ENCODE peak calls at places on chromosomes 3 and 15, in six cellular contexts. F is PC-3, T is epithelial cell of esophagus, N is choroid plexus epithelial cell, E is lower leg skin, B is tibial artery. X is an unnamed sample.

GRCh38 chr3:39166932-39167532 is 13.6 kb upstream of the CSRNP1 start:
- DNase-seq in F (peak), T (peak), N (peak), E (peak), B (peak), X (peak)

GRCh38 chr15:77225641-77226040 is 154.7 kb upstream of the TSPAN3 start:
- DNase-seq in F (no peak), T (no peak), N (peak), E (no peak), B (no peak), X (no peak)

GRCh38 chr3:188772886-188773285 is 398.9 kb upstream of the TPRG1 start:
- DNase-seq in F (peak), T (no peak), N (peak), E (no peak), B (no peak), X (peak)

GRCh38 chr3:133296315-133296917 is 103.4 kb upstream of the BFSP2 start:
- DNase-seq in F (no peak), T (no peak), N (no peak), E (no peak), B (no peak), X (no peak)

GRCh38 chr3:110736332-110736731 is 335.3 kb upstream of the NECTIN3 start:
- DNase-seq in F (no peak), T (no peak), N (no peak), E (no peak), B (no peak), X (no peak)

GRCh38 chr3:14461748-14462324 is 59.4 kb downstream of the SLC6A6 start:
- DNase-seq in F (peak), T (peak), N (peak), E (no peak), B (no peak), X (peak)

GRCh38 chr3:115022214-115022613 is 124.9 kb downstream of the ZBTB20 start:
- DNase-seq in F (no peak), T (no peak), N (no peak), E (no peak), B (no peak), X (peak)

GRCh38 chr3:177835008-177835407 is 637.7 kb upstream of the TBL1XR1 start:
- DNase-seq in F (peak), T (peak), N (peak), E (no peak), B (no peak), X (peak)

GRCh38 chr3:5972586-5972985 is 785.1 kb downstream of the EDEM1 start:
- DNase-seq in F (peak), T (no peak), N (no peak), E (no peak), B (no peak), X (no peak)

GRCh38 chr3:128033102-128033501 is 19.1 kb upstream of the SEC61A1 start:
- DNase-seq in F (peak), T (peak), N (no peak), E (no peak), B (no peak), X (no peak)

GRCh38 chr3:135056084-135056730 is 261.1 kb downstream of the EPHB1 start:
- DNase-seq in F (peak), T (no peak), N (no peak), E (no peak), B (no peak), X (no peak)

GRCh38 chr15:80777137-80777536 is 2.0 kb upstream of the CEMIP start:
- DNase-seq in F (peak), T (peak), N (peak), E (no peak), B (no peak), X (peak)

GRCh38 chr3:17678116-17678741 is 64.2 kb downstream of the TBC1D5 start:
- DNase-seq in F (no peak), T (peak), N (peak), E (no peak), B (no peak), X (peak)

GRCh38 chr3:39447637-39448483 is 19.6 kb upstream of the MOBP start:
- DNase-seq in F (peak), T (peak), N (peak), E (no peak), B (no peak), X (peak)

GRCh38 chr3:45191924-45192417 is 34.1 kb downstream of the TMEM158 start:
- DNase-seq in F (no peak), T (no peak), N (no peak), E (no peak), B (no peak), X (no peak)

GRCh38 chr3:85571835-85572234 is 613.0 kb downstream of the CADM2 start:
- DNase-seq in F (peak), T (peak), N (peak), E (no peak), B (no peak), X (no peak)

GRCh38 chr15:28901987-28902745 is 16.4 kb downstream of the APBA2 start:
- DNase-seq in F (no peak), T (no peak), N (no peak), E (peak), B (peak), X (no peak)

GRCh38 chr15:82833283-82833682 is 23.9 kb downstream of the WHAMM start:
- DNase-seq in F (no peak), T (no peak), N (no peak), E (no peak), B (no peak), X (no peak)

DNA sequence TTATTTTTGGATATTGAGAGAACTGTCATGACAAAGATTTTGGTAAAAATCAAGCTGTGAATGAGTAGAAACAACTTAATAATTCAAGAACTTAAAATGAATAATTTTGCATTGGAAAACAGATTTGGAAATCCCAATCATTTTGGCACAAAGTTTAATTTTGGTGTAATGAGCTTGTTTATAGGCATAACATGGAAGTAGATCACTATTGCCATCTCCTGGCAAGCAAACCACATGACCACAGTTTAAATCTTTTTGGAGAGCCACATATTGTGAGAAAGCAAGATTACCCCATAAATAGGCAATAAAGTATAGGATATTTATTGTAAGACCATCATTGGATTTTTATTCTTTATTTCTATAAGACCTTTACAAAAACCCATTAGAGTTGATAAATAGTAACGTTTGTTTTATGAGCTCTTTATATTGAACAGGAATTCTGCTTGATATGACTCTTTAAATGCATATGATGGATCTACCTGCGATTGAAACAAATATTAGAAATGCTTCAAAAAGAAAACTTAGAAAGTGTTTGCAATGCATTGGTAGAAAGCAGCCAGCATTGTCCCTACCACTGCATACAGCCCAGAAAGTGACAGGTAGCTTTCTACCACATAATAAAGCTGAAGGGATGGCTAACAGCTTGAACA is 766.9 kb downstream of the TBL1XR1 start:
- DNase-seq in F (peak), T (peak), N (peak), E (no peak), B (no peak), X (peak)
- TF ChIP-seq CTCF in F (peak), T (peak), N (peak), E (no peak), B (peak), X (peak)

GRCh38 chr3:143526016-143526540 is 322.2 kb downstream of the SLC9A9 start:
- DNase-seq in F (no peak), T (peak), N (peak), E (no peak), B (no peak), X (peak)

GRCh38 chr3:143525408-143525807 is 322.9 kb downstream of the SLC9A9 start:
- DNase-seq in F (no peak), T (peak), N (peak), E (no peak), B (no peak), X (peak)

GRCh38 chr3:143531101-143531500 is 317.2 kb downstream of the SLC9A9 start:
- DNase-seq in F (no peak), T (no peak), N (no peak), E (no peak), B (no peak), X (no peak)

GRCh38 chr3:143529778-143530177 is 318.5 kb downstream of the SLC9A9 start:
- DNase-seq in F (no peak), T (no peak), N (no peak), E (no peak), B (no peak), X (no peak)

DNA sequence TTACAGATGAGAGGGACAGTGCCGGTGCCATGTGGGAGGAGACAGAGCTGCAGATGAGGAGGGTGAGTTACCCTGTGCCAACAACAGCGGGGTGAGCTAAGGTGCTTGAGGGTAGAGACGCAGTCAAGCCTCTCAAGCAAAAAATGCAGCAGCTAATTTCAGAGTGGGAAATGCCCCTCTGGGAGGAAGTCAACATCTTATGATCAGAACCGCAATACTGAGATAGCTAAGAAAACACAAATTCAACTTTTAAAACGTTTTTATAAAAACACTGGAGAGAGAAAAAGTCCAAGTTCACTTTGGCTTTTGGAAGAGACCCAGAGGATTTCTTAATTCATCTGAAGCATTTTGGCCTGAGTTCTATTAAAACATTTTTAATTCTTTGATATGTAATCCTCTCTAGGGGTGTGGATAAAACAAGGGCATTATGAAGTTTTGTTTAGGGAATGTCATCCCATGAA is 319.2 kb downstream of the SLC9A9 start:
- DNase-seq in F (no peak), T (no peak), N (peak), E (no peak), B (no peak), X (peak)
- H3K4me3 ChIP-seq in F (no peak), T (no peak), N (no peak), E (no peak), B (no peak), X (no peak)

GRCh38 chr15:65979316-65979715 is 110.0 kb downstream of the RAB11A start:
- DNase-seq in F (no peak), T (peak), N (peak), E (no peak), B (no peak), X (no peak)

GRCh38 chr15:65982941-65983340 is 113.7 kb downstream of the RAB11A start:
- DNase-seq in F (no peak), T (no peak), N (no peak), E (no peak), B (no peak), X (no peak)

GRCh38 chr15:65979837-65980236 is 110.5 kb downstream of the RAB11A start:
- DNase-seq in F (no peak), T (no peak), N (no peak), E (no peak), B (no peak), X (no peak)

GRCh38 chr15:65980824-65981456 is 111.6 kb downstream of the RAB11A start:
- DNase-seq in F (peak), T (peak), N (peak), E (no peak), B (no peak), X (peak)

GRCh38 chr15:65981837-65982696 is 112.8 kb downstream of the RAB11A start:
- DNase-seq in F (no peak), T (peak), N (no peak), E (peak), B (no peak), X (no peak)
- TF ChIP-seq CTCF in F (no peak), T (no peak), N (no peak), E (no peak), B (no peak), X (no peak)

DNA sequence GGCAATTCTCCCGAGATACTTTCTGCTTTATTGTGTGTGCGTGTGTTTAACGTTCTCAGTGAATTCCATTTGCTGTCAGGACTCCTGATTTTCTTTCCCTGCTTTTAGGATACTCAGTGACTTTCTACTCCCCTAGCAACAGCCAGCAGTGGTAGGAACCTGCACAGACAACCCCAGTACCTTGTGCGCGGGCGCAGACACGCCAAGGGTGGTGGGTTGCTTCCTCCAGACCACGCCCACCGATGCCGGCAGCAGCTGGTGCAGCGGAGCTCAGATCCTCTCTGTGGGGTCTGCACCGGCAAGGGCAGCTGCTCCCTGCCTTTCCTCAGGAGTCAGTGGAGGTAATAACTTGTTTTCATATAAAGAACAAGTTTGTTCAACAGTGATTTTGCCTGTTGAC is 225.1 kb upstream of the NDN start:
- DNase-seq in F (no peak), T (no peak), N (no peak), E (no peak), B (no peak), X (no peak)
- H3K4me3 ChIP-seq in F (no peak), T (no peak), N (no peak), E (no peak), B (no peak), X (no peak)

DNA sequence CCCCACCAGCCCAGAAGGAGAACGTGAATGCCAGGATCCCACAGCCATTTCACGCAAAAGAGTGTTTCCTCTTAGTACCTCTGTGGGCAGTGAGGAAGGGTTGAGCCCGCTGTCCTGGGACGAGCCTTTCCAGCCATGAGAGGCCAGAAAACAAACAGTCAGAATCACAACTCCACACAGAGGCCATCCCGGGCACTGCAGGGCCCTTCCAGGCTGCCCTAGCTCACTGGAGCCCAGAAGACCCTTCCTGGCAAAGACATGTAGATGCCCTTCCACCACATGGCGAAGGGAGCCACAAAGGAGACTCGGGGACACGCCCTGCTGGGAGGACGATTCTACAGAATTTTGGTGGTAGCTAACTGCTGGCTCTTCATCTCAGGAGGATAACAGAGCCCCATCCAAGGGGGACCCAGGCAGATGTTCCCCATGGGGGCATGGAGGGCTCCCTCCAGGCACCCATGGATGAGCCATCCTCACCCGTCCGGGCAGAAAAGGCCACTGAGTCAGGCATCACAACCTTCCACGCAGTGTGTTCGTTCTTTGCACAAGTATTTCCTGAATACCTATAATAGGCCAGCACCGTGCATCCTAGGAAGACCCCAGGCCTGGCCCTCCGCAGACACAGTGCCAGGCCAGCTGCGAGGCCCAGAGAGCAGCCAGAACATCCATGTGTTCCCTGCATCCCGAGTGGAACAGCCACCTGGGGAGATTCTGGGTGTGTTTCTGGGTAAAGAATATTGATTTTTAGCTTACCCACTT is 47.2 kb downstream of the SLC12A8 start:
- DNase-seq in F (peak), T (no peak), N (peak), E (peak), B (no peak), X (peak)
- TF ChIP-seq CTCF in F (peak), T (peak), N (peak), E (no peak), B (peak), X (peak)

DNA sequence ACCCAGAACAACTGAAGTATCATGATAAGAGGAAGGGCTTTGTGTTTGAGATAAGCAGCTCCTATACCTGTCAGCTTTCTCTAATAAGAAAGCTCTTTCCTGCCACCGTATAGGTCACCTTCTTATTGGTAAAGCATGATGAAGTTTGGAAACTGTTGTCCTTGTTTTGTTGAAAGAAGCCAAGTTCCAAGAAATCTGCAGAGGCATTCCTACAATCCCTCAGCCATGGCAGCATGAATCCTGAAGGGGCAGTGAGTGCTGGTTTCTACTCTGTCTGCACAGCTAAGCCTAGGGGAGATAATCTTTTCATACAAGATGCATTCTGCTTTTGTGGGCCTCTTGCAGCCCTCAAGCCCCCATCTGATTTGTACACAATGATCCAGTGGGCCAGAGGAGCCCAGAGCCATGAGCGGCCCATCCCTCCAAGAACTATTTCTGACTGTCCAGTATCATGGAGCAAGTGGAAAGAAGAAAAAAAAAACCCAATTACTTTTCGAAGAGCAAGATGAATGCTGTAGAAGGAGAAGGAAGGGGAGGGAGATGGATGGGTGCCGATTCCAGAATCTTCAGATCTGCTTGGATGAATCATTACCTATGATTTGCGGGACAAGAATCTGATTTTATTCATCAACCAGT is 1.9 kb upstream of the THBS1 start:
- DNase-seq in F (no peak), T (no peak), N (no peak), E (no peak), B (no peak), X (peak)
- H3K4me3 ChIP-seq in F (peak), T (peak), N (peak), E (no peak), B (peak), X (peak)